ENCODE peak calls at places on chromosome 20, in ten cellular contexts. H, N, Q, J, M, E, W, Y, A and K are unnamed samples. For H3K9me3 and H3K36me3, the result is how much of the 10 kb centered on the place peaks cover.

GRCh38 chr20:354298-354977 is 7.5 kb downstream of the NRSN2 start:
- DNase-seq in H (peak), N (peak), Q (peak), J (peak), M (peak), E (peak), W (peak), Y (peak), A (peak), K (no peak)

GRCh38 chr20:37007898-37008649 is 56.6 kb upstream of the SAMHD1 start:
- DNase-seq in H (no peak), N (no peak), Q (no peak), J (peak), M (no peak), E (peak), W (no peak), Y (no peak), A (no peak), K (no peak)

GRCh38 chr20:684676-685319 is 9.2 kb upstream of the SCRT2 start:
- DNase-seq in H (no peak), N (no peak), Q (no peak), J (no peak), M (no peak), E (no peak), W (no peak), Y (no peak), A (no peak), K (no peak)

GRCh38 chr20:49582413-49583334 is 14.7 kb upstream of the PTGIS start:
- DNase-seq in H (no peak), N (no peak), Q (no peak), J (no peak), M (no peak), E (no peak), W (no peak), Y (no peak), A (no peak), K (no peak)

GRCh38 chr20:3543901-3544507 is 73.2 kb downstream of the ATRN start:
- DNase-seq in H (no peak), N (no peak), Q (no peak), J (no peak), M (no peak), E (peak), W (no peak), Y (no peak), A (no peak), K (no peak)

GRCh38 chr20:44180814-44181213 is 6.2 kb downstream of the JPH2 start:
- DNase-seq in H (no peak), N (no peak), Q (no peak), J (no peak), M (peak), E (no peak), W (no peak), Y (no peak), A (peak), K (no peak)

GRCh38 chr20:1391640-1392442 is 1.0 kb downstream of the FKBP1A start:
- DNase-seq in H (peak), N (no peak), Q (no peak), J (peak), M (no peak), E (no peak), W (no peak), Y (no peak), A (no peak), K (no peak)

GRCh38 chr20:401682-402495 is 6.2 kb upstream of the RBCK1 start:
- DNase-seq in H (no peak), N (no peak), Q (no peak), J (no peak), M (peak), E (peak), W (no peak), Y (peak), A (no peak), K (peak)

GRCh38 chr20:58709013-58709702 is 16.6 kb downstream of the NPEPL1 start:
- DNase-seq in H (peak), N (no peak), Q (no peak), J (peak), M (no peak), E (no peak), W (peak), Y (no peak), A (peak), K (no peak)

GRCh38 chr20:36881331-36881730 is 5.4 kb downstream of the TLDC2 start:
- DNase-seq in H (no peak), N (no peak), Q (no peak), J (no peak), M (no peak), E (no peak), W (no peak), Y (no peak), A (no peak), K (no peak)

GRCh38 chr20:61186771-61187170 is 65.3 kb upstream of the CDH4 start:
- DNase-seq in H (no peak), N (no peak), Q (no peak), J (no peak), M (no peak), E (no peak), W (no peak), Y (no peak), A (no peak), K (no peak)

GRCh38 chr20:64077876-64078551 is 1.3 kb downstream of the RGS19 start:
- DNase-seq in H (peak), N (no peak), Q (no peak), J (no peak), M (peak), E (no peak), W (peak), Y (no peak), A (no peak), K (no peak)

GRCh38 chr20:46681032-46681854 is 8.0 kb downstream of the TP53RK start:
- DNase-seq in H (peak), N (peak), Q (peak), J (peak), M (peak), E (peak), W (peak), Y (no peak), A (no peak), K (peak)

GRCh38 chr20:47027042-47027441 is 132.4 kb downstream of the EYA2 start:
- DNase-seq in H (no peak), N (no peak), Q (peak), J (no peak), M (no peak), E (no peak), W (no peak), Y (no peak), A (no peak), K (no peak)

GRCh38 chr20:3209023-3209945 is at the start of gene ITPA:
- DNase-seq in H (peak), N (no peak), Q (peak), J (peak), M (peak), E (peak), W (peak), Y (no peak), A (no peak), K (no peak)

GRCh38 chr20:25318471-25319240 is 70.8 kb downstream of the PYGB start:
- DNase-seq in H (no peak), N (no peak), Q (no peak), J (no peak), M (no peak), E (no peak), W (peak), Y (no peak), A (peak), K (no peak)

GRCh38 chr20:46939031-46939430 is 44.4 kb downstream of the EYA2 start:
- DNase-seq in H (no peak), N (no peak), Q (no peak), J (peak), M (no peak), E (peak), W (no peak), Y (peak), A (no peak), K (no peak)

GRCh38 chr20:63536241-63536977 is 767 bp downstream of the PTK6 start:
- DNase-seq in H (no peak), N (peak), Q (no peak), J (peak), M (peak), E (no peak), W (peak), Y (no peak), A (no peak), K (no peak)

GRCh38 chr20:44154521-44155001 is 32.4 kb downstream of the JPH2 start:
- DNase-seq in H (no peak), N (no peak), Q (no peak), J (no peak), M (no peak), E (no peak), W (no peak), Y (no peak), A (peak), K (no peak)

GRCh38 chr20:20856306-20856705 is 143.9 kb upstream of the RALGAPA2 start:
- DNase-seq in H (no peak), N (no peak), Q (no peak), J (no peak), M (no peak), E (no peak), W (no peak), Y (no peak), A (no peak), K (no peak)

GRCh38 chr20:646868-647233 is 6.1 kb downstream of the SRXN1 start:
- DNase-seq in H (no peak), N (no peak), Q (no peak), J (no peak), M (no peak), E (no peak), W (no peak), Y (no peak), A (no peak), K (no peak)

DNA sequence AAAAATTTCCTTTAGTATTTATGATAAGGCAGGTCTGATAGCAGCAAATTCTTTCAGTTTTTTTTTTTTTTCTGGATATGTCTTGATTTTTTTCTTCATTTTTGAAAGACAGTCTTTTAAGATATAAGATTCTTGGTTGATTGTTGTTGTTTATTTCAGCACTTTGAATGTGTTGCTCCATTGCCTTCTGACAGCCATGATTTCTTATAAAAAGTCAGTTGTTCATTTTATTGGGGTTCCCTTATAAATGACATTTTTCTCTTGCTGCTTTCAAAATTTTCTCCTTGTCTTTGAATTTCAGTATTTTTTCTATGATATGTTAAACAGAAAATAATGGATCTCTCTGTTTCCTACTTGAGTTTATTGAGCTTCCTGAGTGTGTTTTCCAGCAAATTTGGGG is 152.3 kb downstream of the ISM1 start:
- DNase-seq in H (no peak), N (no peak), Q (no peak), J (no peak), M (no peak), E (no peak), W (no peak), Y (no peak), A (no peak), K (no peak)
- H3K9me3 ChIP-seq in H (under half), N (under half), Q (under half), J (under half), M (under half), E (under half), W (under half), Y (under half), A (under half), K (under half)

DNA sequence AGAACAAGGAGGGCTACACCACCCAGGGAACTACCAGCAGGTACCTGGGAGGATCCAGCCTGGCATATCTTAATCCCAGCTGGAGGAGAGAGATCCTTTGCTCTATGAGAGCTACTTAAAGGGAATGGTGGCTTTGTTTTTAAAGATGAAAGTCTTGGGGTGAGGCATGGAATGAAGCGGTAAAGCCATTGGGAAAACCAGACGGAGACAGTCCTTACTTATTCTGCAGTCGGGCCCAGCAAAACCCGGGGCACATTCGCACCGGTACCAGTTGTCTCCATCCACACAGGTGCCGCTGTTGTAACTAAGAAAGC is 30.3 kb downstream of the JAG1 start:
- DNase-seq in H (no peak), N (no peak), Q (no peak), J (no peak), M (no peak), E (no peak), W (no peak), Y (no peak), A (no peak), K (no peak)
- H3K36me3 ChIP-seq in H (half or more), N (under half), Q (half or more), J (half or more), M (half or more), E (half or more), W (half or more), Y (half or more), A (half or more), K (under half)

GRCh38 chr20:54585222-54585621 is 109.8 kb downstream of the DOK5 start:
- DNase-seq in H (no peak), N (no peak), Q (no peak), J (no peak), M (no peak), E (no peak), W (no peak), Y (no peak), A (no peak), K (no peak)
- TF ChIP-seq POLR2AphosphoS5 in H (no peak), N (no peak), Q (no peak), J (no peak), M (no peak), E (no peak), W (no peak), Y (no peak), A (no peak), K (no peak)

GRCh38 chr20:56094228-56094627 is 88.9 kb upstream of the CBLN4 start:
- DNase-seq in H (no peak), N (no peak), Q (no peak), J (no peak), M (no peak), E (no peak), W (no peak), Y (no peak), A (no peak), K (no peak)
- H3K9me3 ChIP-seq in H (under half), N (under half), Q (under half), J (under half), M (under half), E (half or more), W (under half), Y (under half), A (under half), K (under half)